ENCODE peak calls at places on chromosomes 7 and 10, in nine cellular contexts. B, M, C, Q, D, K, A, Z and V are unnamed samples.

GRCh38 chr7:17844514-17845196 is 95.6 kb downstream of the SNX13 start:
- DNase-seq in B (no peak), M (no peak), C (no peak), Q (no peak), D (peak), K (no peak), A (no peak), Z (no peak), V (no peak)

GRCh38 chr7:1225462-1226154 is 7.1 kb upstream of the UNCX start:
- DNase-seq in B (peak), M (peak), C (peak), Q (peak), D (peak), K (peak), A (peak), Z (peak), V (no peak)

GRCh38 chr10:69645296-69645665 is 15.2 kb downstream of the FAM241B start:
- DNase-seq in B (no peak), M (no peak), C (no peak), Q (no peak), D (no peak), K (peak), A (no peak), Z (no peak), V (no peak)

GRCh38 chr7:27249724-27250636 is 7.4 kb downstream of the EVX1 start:
- DNase-seq in B (no peak), M (no peak), C (no peak), Q (no peak), D (no peak), K (no peak), A (no peak), Z (no peak), V (no peak)

GRCh38 chr7:132639983-132640382 is 63.7 kb upstream of the PLXNA4 start:
- DNase-seq in B (no peak), M (no peak), C (no peak), Q (no peak), D (no peak), K (no peak), A (no peak), Z (no peak), V (no peak)

GRCh38 chr7:280461-280860 is 9.5 kb upstream of the FOXL3 start:
- DNase-seq in B (no peak), M (no peak), C (no peak), Q (no peak), D (no peak), K (no peak), A (no peak), Z (no peak), V (no peak)

GRCh38 chr10:95404460-95404858 is 113.7 kb upstream of the PDLIM1 start:
- DNase-seq in B (no peak), M (no peak), C (no peak), Q (no peak), D (no peak), K (no peak), A (no peak), Z (no peak), V (no peak)

GRCh38 chr7:111846900-111847299 is 284.6 kb upstream of the IMMP2L start:
- DNase-seq in B (no peak), M (no peak), C (no peak), Q (no peak), D (no peak), K (no peak), A (no peak), Z (no peak), V (no peak)

GRCh38 chr7:129877146-129877792 is 75.5 kb downstream of the UBE2H start:
- DNase-seq in B (no peak), M (no peak), C (no peak), Q (no peak), D (peak), K (no peak), A (no peak), Z (no peak), V (no peak)

GRCh38 chr7:387132-388022 is 97.4 kb downstream of the FOXL3 start:
- DNase-seq in B (no peak), M (peak), C (no peak), Q (peak), D (no peak), K (no peak), A (no peak), Z (no peak), V (no peak)

GRCh38 chr10:46232084-46232483 is 54.7 kb upstream of the ANTXRL start:
- DNase-seq in B (no peak), M (no peak), C (no peak), Q (peak), D (no peak), K (no peak), A (no peak), Z (no peak), V (peak)

GRCh38 chr10:49746626-49747302 is 15.4 kb downstream of the OGDHL start:
- DNase-seq in B (no peak), M (no peak), C (no peak), Q (peak), D (no peak), K (no peak), A (no peak), Z (no peak), V (peak)

GRCh38 chr10:110458583-110458920 is 39.2 kb upstream of the DUSP5 start:
- DNase-seq in B (no peak), M (no peak), C (no peak), Q (peak), D (no peak), K (no peak), A (no peak), Z (no peak), V (no peak)

GRCh38 chr10:74079028-74079913 is 71.4 kb downstream of the AP3M1 start:
- DNase-seq in B (no peak), M (no peak), C (no peak), Q (no peak), D (peak), K (no peak), A (no peak), Z (no peak), V (no peak)

GRCh38 chr10:1473874-1474273 is 263.5 kb downstream of the ADARB2 start:
- DNase-seq in B (no peak), M (no peak), C (no peak), Q (no peak), D (no peak), K (no peak), A (no peak), Z (no peak), V (no peak)

GRCh38 chr7:107492875-107493274 is 23.0 kb downstream of the GPR22 start:
- DNase-seq in B (no peak), M (no peak), C (no peak), Q (no peak), D (no peak), K (no peak), A (no peak), Z (no peak), V (no peak)

GRCh38 chr7:106692450-106693051 is 31.6 kb upstream of the CCDC71L start:
- DNase-seq in B (no peak), M (no peak), C (no peak), Q (no peak), D (no peak), K (no peak), A (no peak), Z (no peak), V (no peak)

GRCh38 chr10:104735036-104735435 is 93.9 kb downstream of the SORCS3 start:
- DNase-seq in B (no peak), M (no peak), C (no peak), Q (no peak), D (no peak), K (peak), A (no peak), Z (no peak), V (no peak)

GRCh38 chr10:31062856-31063255 is 31.2 kb upstream of the ZNF438 start:
- DNase-seq in B (no peak), M (no peak), C (no peak), Q (no peak), D (peak), K (no peak), A (no peak), Z (no peak), V (no peak)

GRCh38 chr10:77087406-77087805 is 550.2 kb downstream of the KCNMA1 start:
- DNase-seq in B (no peak), M (no peak), C (no peak), Q (no peak), D (no peak), K (no peak), A (no peak), Z (no peak), V (no peak)

GRCh38 chr10:8137272-8137680 is 82.8 kb downstream of the GATA3 start:
- DNase-seq in B (no peak), M (no peak), C (peak), Q (peak), D (no peak), K (no peak), A (no peak), Z (no peak), V (no peak)

GRCh38 chr10:13483073-13483472 is 45.7 kb downstream of the BEND7 start:
- DNase-seq in B (no peak), M (no peak), C (no peak), Q (no peak), D (no peak), K (no peak), A (no peak), Z (no peak), V (no peak)

GRCh38 chr7:66505531-66506451 is 122.9 kb upstream of the KCTD7 start:
- DNase-seq in B (no peak), M (no peak), C (peak), Q (no peak), D (no peak), K (no peak), A (no peak), Z (no peak), V (no peak)